ENCODE peak calls at places on chromosome 15, in nine cellular contexts. A is stimulated activated CD8-positive, alpha-beta memory T cell treated with anti-CD3 and anti-CD28 coated beads, Interleukin-7, amount 100 ng/mL, for 1 hour; Y is naive thymus-derived CD8-positive, alpha-beta T cell; Q is ELR; R is heart right ventricle; Z is skeletal muscle cell; V is NCI-H1092; G is posterior cingulate gyrus; S is IMR-90. L is an unnamed sample.

GRCh38 chr15:77710171-77710570 is 77.5 kb upstream of the LINGO1 start:
- DNase-seq in Q (no peak), S (no peak), Z (no peak), V (no peak), Y (no peak), G (no peak), R (no peak), A (no peak), L (no peak)

GRCh38 chr15:35115155-35115725 is 30.1 kb upstream of the NANOGP8 start:
- DNase-seq in A (no peak), Z (no peak), S (peak; percentile 16), V (no peak), Y (no peak), G (no peak), Q (no peak), R (no peak), L (peak; percentile 20)

GRCh38 chr15:63805993-63806980 is 27.5 kb downstream of the HERC1 start:
- DNase-seq in V (no peak), R (no peak), Q (no peak), G (no peak), Y (no peak), A (no peak), S (peak; percentile 11), Z (no peak), L (no peak)

GRCh38 chr15:80512729-80513670 is 108.8 kb downstream of the ARNT2 start:
- DNase-seq in Q (peak; percentile 43), G (no peak), Z (no peak), Y (no peak), S (no peak), R (peak; percentile 24), A (no peak), V (no peak), L (peak; percentile 84)

GRCh38 chr15:28003302-28004037 is 95.6 kb downstream of the OCA2 start:
- DNase-seq in G (no peak), S (no peak), V (no peak), A (no peak), R (no peak), Z (no peak), Y (no peak), Q (no peak), L (no peak)

GRCh38 chr15:48855501-48856440 is 22.2 kb upstream of the EID1 start:
- DNase-seq in Y (no peak), S (peak; percentile 62), Z (peak; percentile 41), R (peak; percentile 16), Q (peak; percentile 67), V (no peak), A (no peak), G (no peak), L (peak; percentile 61)

GRCh38 chr15:50140097-50140496 is 21.1 kb upstream of the ATP8B4 start:
- DNase-seq in V (no peak), Q (no peak), S (peak; percentile 33), G (no peak), A (no peak), R (no peak), Y (no peak), Z (no peak), L (no peak)

GRCh38 chr15:65374831-65375401 is 2.9 kb downstream of the IGDCC3 start:
- DNase-seq in Z (no peak), R (no peak), Q (peak; percentile 43), G (no peak), A (no peak), Y (no peak), S (peak; percentile 31), V (no peak), L (peak; percentile 67)

GRCh38 chr15:24819680-24820079 is 135.1 kb upstream of the SNRPN start:
- DNase-seq in A (no peak), G (no peak), R (no peak), V (no peak), Q (no peak), Z (no peak), Y (no peak), S (no peak), L (no peak)

GRCh38 chr15:75673426-75674247 is 25.9 kb downstream of the SNX33 start:
- DNase-seq in Z (peak; percentile 63), V (no peak), Y (no peak), R (peak; percentile 90), Q (peak; percentile 83), A (no peak), S (peak; percentile 70), G (no peak), L (peak; percentile 66)

GRCh38 chr15:51051776-51052175 is 42.9 kb downstream of the TNFAIP8L3 start:
- DNase-seq in V (peak; percentile 3), G (peak; percentile 21), Z (no peak), R (peak; percentile 64), S (no peak), Q (no peak), A (no peak), Y (no peak), L (no peak)

L was measured in LHCN-M2.